ENCODE peak calls at places on chromosomes 6 and 20, in seven cellular contexts. T is cardiac fibroblast, L is keratinocyte, I is right atrium auricular region, Q is choroid plexus epithelial cell, S is fibroblast of villous mesenchyme, H is spleen. C is an unnamed sample.

GRCh38 chr20:19453369-19453768 is 240.9 kb downstream of the SLC24A3 start:
- DNase-seq in T (no peak), L (no peak), I (no peak), Q (no peak), S (no peak), H (no peak), C (no peak)

GRCh38 chr20:9409981-9410380 is 104.4 kb upstream of the LAMP5 start:
- DNase-seq in T (peak; percentile 28), L (no peak), I (no peak), Q (peak; percentile 90), S (peak; percentile 24), H (no peak), C (no peak)

GRCh38 chr20:63745424-63745805 is 5.8 kb downstream of the SLC2A4RG start:
- DNase-seq in T (no peak), L (no peak), I (no peak), Q (no peak), S (no peak), H (no peak), C (no peak)

GRCh38 chr6:43970913-43971775 is 156.1 kb downstream of the MRPL14 start:
- DNase-seq in T (peak; percentile 43), L (no peak), I (no peak), Q (peak; percentile 42), S (no peak), H (no peak), C (no peak)

GRCh38 chr6:99905209-99906106 is 88.6 kb downstream of the MCHR2 start:
- DNase-seq in T (peak; percentile 41), L (peak; percentile 21), I (no peak), Q (peak; percentile 72), S (peak; percentile 50), H (no peak), C (peak; percentile 71)

GRCh38 chr20:15817351-15817750 is 755.9 kb downstream of the KIF16B start:
- DNase-seq in T (no peak), L (no peak), I (no peak), Q (no peak), S (no peak), H (no peak), C (no peak)

GRCh38 chr20:4090756-4091331 is 75.5 kb upstream of the RNF24 start:
- DNase-seq in T (peak; percentile 72), L (no peak), I (no peak), Q (peak; percentile 67), S (peak; percentile 67), H (no peak), C (no peak)

GRCh38 chr6:79943133-79943532 is 4.2 kb downstream of the ELOVL4 start:
- DNase-seq in T (no peak), L (no peak), I (no peak), Q (no peak), S (no peak), H (no peak), C (no peak)

GRCh38 chr20:50376179-50376887 is 133.8 kb upstream of the PTPN1 start:
- DNase-seq in T (no peak), L (no peak), I (no peak), Q (no peak), S (no peak), H (no peak), C (no peak)

GRCh38 chr20:4898282-4898681 is 103.0 kb downstream of the SLC23A2 start:
- DNase-seq in T (peak; percentile 73), L (peak; percentile 92), I (no peak), Q (peak; percentile 70), S (peak; percentile 76), H (no peak), C (peak; percentile 91)

GRCh38 chr6:125888989-125889656 is 67.4 kb upstream of the HINT3 start:
- DNase-seq in T (peak; percentile 62), L (no peak), I (no peak), Q (peak; percentile 69), S (peak; percentile 71), H (no peak), C (peak; percentile 77)

GRCh38 chr6:150006961-150007464 is 18.3 kb downstream of the RAET1L start:
- DNase-seq in T (peak; percentile 22), L (no peak), I (no peak), Q (peak; percentile 42), S (peak; percentile 7), H (peak; percentile 70), C (peak; percentile 49)

GRCh38 chr20:38608188-38608587 is 6.6 kb downstream of the ARHGAP40 start:
- DNase-seq in T (no peak), L (no peak), I (no peak), Q (no peak), S (no peak), H (no peak), C (no peak)

GRCh38 chr6:106363401-106364138 is 3.1 kb downstream of the CRYBG1 start:
- DNase-seq in T (no peak), L (no peak), I (no peak), Q (peak; percentile 3), S (no peak), H (no peak), C (no peak)

GRCh38 chr6:162151050-162151658 is 576.4 kb downstream of the PRKN start:
- DNase-seq in T (peak; percentile 2), L (no peak), I (no peak), Q (peak; percentile 87), S (peak; percentile 1), H (no peak), C (peak; percentile 7)

GRCh38 chr20:49989234-49990065 is 6.7 kb downstream of the SNAI1 start:
- DNase-seq in T (peak; percentile 88), L (no peak), I (peak; percentile 86), Q (peak; percentile 78), S (peak; percentile 87), H (no peak), C (no peak)

GRCh38 chr20:23540624-23541023 is 27.7 kb downstream of the CST9L start:
- DNase-seq in T (no peak), L (peak; percentile 11), I (no peak), Q (no peak), S (no peak), H (no peak), C (peak; percentile 80)

GRCh38 chr6:30007132-30007764 is 53.8 kb upstream of the POLR1H start:
- DNase-seq in T (no peak), L (no peak), I (no peak), Q (no peak), S (no peak), H (peak; percentile 81), C (no peak)

GRCh38 chr6:111767752-111768430 is 105.4 kb downstream of the FYN start:
- DNase-seq in T (no peak), L (no peak), I (no peak), Q (no peak), S (no peak), H (no peak), C (no peak)

GRCh38 chr6:2854394-2854982 is 12.8 kb upstream of the SERPINB1 start:
- DNase-seq in T (peak; percentile 75), L (no peak), I (no peak), Q (peak; percentile 62), S (peak; percentile 81), H (no peak), C (no peak)

GRCh38 chr20:52783769-52784168 is 188.4 kb upstream of the TSHZ2 start:
- DNase-seq in T (peak; percentile 8), L (no peak), I (no peak), Q (no peak), S (no peak), H (no peak), C (peak; percentile 31)

GRCh38 chr6:138869343-138869742 is 73.5 kb downstream of the ECT2L start:
- DNase-seq in T (peak; percentile 64), L (no peak), I (peak; percentile 70), Q (peak; percentile 15), S (no peak), H (no peak), C (no peak)

GRCh38 chr6:11317885-11318771 is 85.7 kb upstream of the NEDD9 start:
- DNase-seq in T (peak; percentile 94), L (peak; percentile 92), I (peak; percentile 82), Q (peak; percentile 99), S (peak; percentile 92), H (no peak), C (peak; percentile 95)

GRCh38 chr20:51425347-51426106 is 117.0 kb downstream of the NFATC2 start:
- DNase-seq in T (no peak), L (no peak), I (no peak), Q (no peak), S (no peak), H (peak; percentile 79), C (no peak)

GRCh38 chr20:4913147-4913546 is 88.2 kb downstream of the SLC23A2 start:
- DNase-seq in T (no peak), L (no peak), I (no peak), Q (no peak), S (no peak), H (no peak), C (no peak)

GRCh38 chr6:30720738-30721197 is 616 bp downstream of the TUBB start:
- DNase-seq in T (peak; percentile 53), L (no peak), I (peak; percentile 76), Q (peak; percentile 41), S (peak; percentile 49), H (peak; percentile 94), C (peak; percentile 63)

GRCh38 chr20:48295445-48295903 is 510.2 kb upstream of the SULF2 start:
- DNase-seq in T (peak; percentile 97), L (no peak), I (no peak), Q (peak; percentile 96), S (peak; percentile 94), H (no peak), C (peak; percentile 81)
- TF ChIP-seq CTCF in T (no peak), L (peak; percentile 65), I (no peak), Q (peak; percentile 58), S (peak; percentile 38), H (no peak), C (peak; percentile 57)

GRCh38 chr6:14863896-14864850 is 381.7 kb upstream of the JARID2 start:
- DNase-seq in T (no peak), L (no peak), I (no peak), Q (no peak), S (no peak), H (no peak), C (no peak)
- TF ChIP-seq CTCF in T (no peak), L (no peak), I (no peak), Q (peak; percentile 17), S (no peak), H (no peak), C (no peak)

DNA sequence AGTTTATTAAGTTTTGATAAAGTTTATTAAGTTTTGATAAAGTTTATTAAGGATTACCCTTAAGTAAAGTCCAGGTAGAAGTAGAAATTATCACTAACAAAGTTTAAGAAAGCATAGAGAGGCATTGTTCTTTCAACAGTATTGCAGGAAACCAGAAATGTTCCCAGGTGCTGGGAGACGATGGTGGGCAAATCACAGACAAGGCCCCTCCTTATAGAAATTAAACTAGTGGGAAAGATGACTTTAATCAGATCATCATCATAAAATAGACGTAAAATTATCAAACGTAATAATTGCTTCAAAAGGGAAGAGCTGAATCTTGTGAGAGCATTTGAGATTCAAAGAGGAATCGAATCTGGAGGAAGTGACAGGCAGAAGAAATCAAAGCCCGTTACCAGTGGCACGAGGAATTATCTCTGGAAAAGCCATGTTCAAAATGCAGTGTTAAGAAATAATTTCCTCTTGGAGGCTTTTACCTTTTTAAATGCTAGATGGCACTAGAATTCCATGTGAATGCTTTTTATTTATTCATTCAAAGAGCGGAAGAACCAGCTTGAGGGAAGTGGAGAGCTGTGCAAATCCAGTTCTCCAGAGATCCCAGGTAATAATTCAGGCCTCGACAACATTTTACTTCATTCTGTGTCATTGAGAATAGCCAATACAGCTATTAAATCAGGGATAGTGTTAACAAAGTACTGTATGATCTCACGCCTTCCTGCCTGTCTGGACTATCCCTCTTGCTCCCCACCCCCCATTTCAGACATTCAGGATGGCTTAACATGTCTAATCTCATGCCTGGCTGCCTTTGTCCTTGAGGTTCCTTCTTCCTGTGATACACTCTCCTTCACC is 1.0 kb upstream of the APMAP start:
- DNase-seq in T (peak; percentile 69), L (no peak), I (peak; percentile 54), Q (peak; percentile 60), S (peak; percentile 29), H (no peak), C (peak; percentile 52)
- TF ChIP-seq CTCF in T (peak; percentile 24), L (peak; percentile 36), I (peak; percentile 69), Q (peak; percentile 37), S (peak; percentile 9), H (no peak), C (peak; percentile 42)

GRCh38 chr20:32024683-32025295 is 14.6 kb downstream of the CCM2L start:
- DNase-seq in T (no peak), L (no peak), I (no peak), Q (no peak), S (no peak), H (no peak), C (no peak)
- TF ChIP-seq CTCF in T (no peak), L (no peak), I (no peak), Q (no peak), S (no peak), H (no peak), C (no peak)